ENCODE peak calls at places on chromosome 15, in nine cellular contexts. J is hippocampal formation, S is esophagus muscularis mucosa, U is SK-MEL-5, Q is cardiac fibroblast, V is T-cell, N is uterus, Y is ELR, M is kidney glomerular epithelial cell. G is an unnamed sample.
A peak's percentile ranks its signal among the peaks of the same experiment; 100 is the strongest.

GRCh38 chr15:67472957-67473356 is 48.0 kb upstream of the C15orf61 start:
- DNase-seq in J (no peak), S (no peak), U (no peak), Q (no peak), V (no peak), N (no peak), Y (peak; percentile 13), M (no peak), G (no peak)

GRCh38 chr15:35740761-35741160 is 194.8 kb upstream of the DPH6 start:
- DNase-seq in J (no peak), S (no peak), U (no peak), Q (peak; percentile 58), V (no peak), N (no peak), Y (no peak), M (no peak), G (no peak)

GRCh38 chr15:36501063-36501678 is 78.3 kb upstream of the CDIN1 start:
- DNase-seq in J (peak; percentile 95), S (no peak), U (peak; percentile 89), Q (peak; percentile 87), V (no peak), N (no peak), Y (peak; percentile 78), M (peak; percentile 77), G (no peak)

GRCh38 chr15:31338879-31339557 is 12.4 kb downstream of the KLF13 start:
- DNase-seq in J (no peak), S (no peak), U (no peak), Q (peak; percentile 90), V (no peak), N (peak; percentile 53), Y (peak; percentile 30), M (peak; percentile 100), G (peak; percentile 88)

GRCh38 chr15:63481105-63481810 is 23.1 kb upstream of the USP3 start:
- DNase-seq in J (no peak), S (no peak), U (no peak), Q (no peak), V (no peak), N (no peak), Y (peak; percentile 80), M (peak; percentile 88), G (no peak)

GRCh38 chr15:80944818-80945217 is 44.8 kb downstream of the MESD start:
- DNase-seq in J (no peak), S (no peak), U (no peak), Q (no peak), V (no peak), N (peak; percentile 10), Y (no peak), M (no peak), G (no peak)

GRCh38 chr15:85520650-85521049 is 140.2 kb downstream of the AKAP13 start:
- DNase-seq in J (no peak), S (no peak), U (no peak), Q (no peak), V (no peak), N (no peak), Y (no peak), M (no peak), G (no peak)

GRCh38 chr15:41336549-41336948 is 3.9 kb downstream of the NUSAP1 start:
- DNase-seq in J (no peak), S (no peak), U (no peak), Q (no peak), V (no peak), N (no peak), Y (no peak), M (no peak), G (no peak)

GRCh38 chr15:56948766-56949105 is 30.3 kb downstream of the TCF12 start:
- DNase-seq in J (no peak), S (no peak), U (no peak), Q (no peak), V (no peak), N (no peak), Y (no peak), M (no peak), G (no peak)

GRCh38 chr15:43146187-43146586 is 12.8 kb downstream of the TMEM62 start:
- DNase-seq in J (no peak), S (no peak), U (no peak), Q (no peak), V (no peak), N (no peak), Y (no peak), M (no peak), G (no peak)

GRCh38 chr15:100703671-100704070 is 101.3 kb downstream of the ASB7 start:
- DNase-seq in J (no peak), S (no peak), U (no peak), Q (no peak), V (no peak), N (no peak), Y (no peak), M (no peak), G (peak; percentile 42)

GRCh38 chr15:50426428-50426827 is 2.2 kb downstream of the USP8 start:
- DNase-seq in J (no peak), S (no peak), U (no peak), Q (no peak), V (no peak), N (no peak), Y (no peak), M (no peak), G (no peak)

GRCh38 chr15:98830034-98830634 is 177.5 kb downstream of the PGPEP1L start:
- DNase-seq in J (no peak), S (no peak), U (no peak), Q (no peak), V (no peak), N (no peak), Y (peak; percentile 10), M (no peak), G (no peak)

GRCh38 chr15:73922186-73923151 is 3.8 kb upstream of the LOXL1 start:
- DNase-seq in J (no peak), S (no peak), U (no peak), Q (peak; percentile 89), V (no peak), N (peak; percentile 50), Y (peak; percentile 34), M (peak; percentile 60), G (peak; percentile 82)

GRCh38 chr15:95567686-95568085 is 762.8 kb upstream of the NR2F2 start:
- DNase-seq in J (no peak), S (no peak), U (no peak), Q (no peak), V (no peak), N (no peak), Y (no peak), M (peak; percentile 15), G (no peak)